ENCODE peak calls at places on chromosomes 6 and 20, in eight cellular contexts. S is activated CD4-positive, CD25-positive, alpha-beta regulatory T cell treated with anti-CD3 and anti-CD28 coated beads, Interleukin-2, amount 50 U/mL, for 72 hours; H is uterus; M is stomach; O is NCI-H1930; I is progenitor cell of endocrine pancreas; X is breast epithelium; Q is endothelial cell of umbilical vein. B is an unnamed sample.

GRCh38 chr6:41683460-41684310 is 45.4 kb downstream of the MDFI start:
- DNase-seq in X (peak; percentile 59), Q (peak; percentile 64), O (peak; percentile 64), S (peak; percentile 80), H (peak; percentile 79), I (peak; percentile 76), M (peak; percentile 85), B (no peak)

GRCh38 chr6:5205877-5206840 is 54.6 kb downstream of the LYRM4 start:
- DNase-seq in O (no peak), M (peak; percentile 38), X (peak; percentile 26), I (no peak), Q (peak; percentile 74), H (peak; percentile 68), S (no peak), B (no peak)

GRCh38 chr6:163207984-163208383 is 206.5 kb upstream of the QKI start:
- DNase-seq in M (no peak), X (no peak), O (no peak), I (no peak), H (no peak), S (no peak), Q (no peak), B (no peak)

GRCh38 chr20:22949710-22950109 is 85.4 kb upstream of the SSTR4 start:
- DNase-seq in X (no peak), O (no peak), I (no peak), S (no peak), Q (peak; percentile 35), M (no peak), H (no peak), B (no peak)

GRCh38 chr6:11514672-11515071 is 22.9 kb upstream of the TMEM170B start:
- DNase-seq in H (no peak), X (no peak), S (no peak), M (no peak), I (no peak), Q (no peak), O (no peak), B (no peak)

GRCh38 chr6:52925042-52925441 is 15.5 kb upstream of the GSTA3 start:
- DNase-seq in X (no peak), M (no peak), O (no peak), Q (no peak), S (no peak), I (no peak), H (no peak), B (no peak)

GRCh38 chr6:105022416-105022815 is 65.5 kb downstream of the LIN28B start:
- DNase-seq in S (no peak), O (no peak), I (no peak), M (no peak), X (no peak), H (no peak), Q (no peak), B (no peak)

GRCh38 chr20:53581444-53582311 is 12.0 kb downstream of the ZNF217 start:
- DNase-seq in X (no peak), Q (no peak), H (no peak), S (no peak), O (no peak), M (peak; percentile 26), I (no peak), B (no peak)

GRCh38 chr20:51513545-51513944 is 29.0 kb downstream of the NFATC2 start:
- DNase-seq in H (no peak), X (no peak), I (no peak), S (no peak), M (no peak), Q (no peak), O (no peak), B (no peak)

GRCh38 chr6:4608361-4609115 is 167.7 kb upstream of the CDYL start:
- DNase-seq in I (no peak), H (no peak), M (no peak), O (no peak), S (no peak), X (no peak), Q (peak; percentile 29), B (no peak)

GRCh38 chr20:45111799-45112471 is 3.0 kb downstream of the WFDC5 start:
- DNase-seq in X (no peak), O (peak; percentile 10), S (no peak), M (no peak), Q (peak; percentile 26), H (no peak), I (no peak), B (no peak)

GRCh38 chr20:44886276-44886671 is 769 bp downstream of the YWHAB start:
- DNase-seq in S (no peak), Q (peak; percentile 30), O (no peak), I (no peak), H (no peak), X (no peak), M (no peak), B (no peak)

GRCh38 chr6:39184906-39185580 is 44.2 kb downstream of the KCNK5 start:
- DNase-seq in S (no peak), Q (no peak), O (no peak), X (no peak), H (no peak), I (no peak), M (peak; percentile 67), B (no peak)

GRCh38 chr6:65350525-65350924 is 356.5 kb downstream of the EYS start:
- DNase-seq in O (no peak), X (no peak), Q (no peak), H (no peak), M (no peak), S (no peak), I (no peak), B (no peak)

GRCh38 chr6:57013501-57013900 is 33.0 kb upstream of the KIAA1586 start:
- DNase-seq in M (no peak), I (no peak), S (no peak), X (no peak), Q (no peak), H (no peak), O (no peak), B (no peak)